ENCODE peak calls at places on chromosomes 6 and 20, in four cellular contexts. M is hepatocyte; P is GM23248; N is CD4-positive, CD25-positive, alpha-beta regulatory T cell. E is an unnamed sample.

GRCh38 chr6:30615219-30615957 is 1.7 kb downstream of the PPP1R10 start:
- DNase-seq in M (peak; percentile 75), N (peak; percentile 70), P (peak; percentile 85), E (peak; percentile 68)

GRCh38 chr6:44001318-44001868 is 125.9 kb downstream of the MRPL14 start:
- DNase-seq in N (peak; percentile 8), P (peak; percentile 49), M (peak; percentile 52), E (peak; percentile 90)

GRCh38 chr20:1377341-1377871 is 15.4 kb downstream of the FKBP1A start:
- DNase-seq in N (no peak), M (no peak), P (no peak), E (no peak)

GRCh38 chr6:145529582-145529981 is 205.7 kb downstream of the EPM2A start:
- DNase-seq in P (no peak), M (no peak), N (no peak), E (no peak)

GRCh38 chr6:79453558-79454042 is 83.6 kb downstream of the LCA5 start:
- DNase-seq in N (no peak), P (peak; percentile 84), M (no peak), E (no peak)

GRCh38 chr6:163341224-163341623 is 73.3 kb upstream of the QKI start:
- DNase-seq in P (no peak), M (no peak), N (no peak), E (no peak)

GRCh38 chr20:47701612-47702011 is 83.7 kb downstream of the SULF2 start:
- DNase-seq in P (peak; percentile 64), N (no peak), M (no peak), E (no peak)

GRCh38 chr6:69867075-69867911 is 937 bp downstream of the COL19A1 start:
- DNase-seq in M (peak; percentile 84), P (peak; percentile 66), N (peak; percentile 74), E (peak; percentile 74)

GRCh38 chr6:166058064-166058739 is 109.4 kb downstream of the TBXT start:
- DNase-seq in M (peak; percentile 63), N (no peak), P (peak; percentile 73), E (no peak)

GRCh38 chr6:37134622-37135191 is 35.2 kb upstream of the PIM1 start:
- DNase-seq in M (peak; percentile 71), P (peak; percentile 98), N (peak; percentile 53), E (no peak)

GRCh38 chr6:52207066-52207465 is 20.9 kb downstream of the IL17A start:
- DNase-seq in N (no peak), P (no peak), M (no peak), E (no peak)

GRCh38 chr6:75157336-75157735 is 48.5 kb downstream of the COL12A1 start:
- DNase-seq in N (no peak), P (no peak), M (no peak), E (no peak)

GRCh38 chr6:143060806-143061596 is at the start of gene AIG1:
- DNase-seq in P (no peak), N (peak; percentile 67), M (peak; percentile 76), E (peak; percentile 90)

GRCh38 chr20:19522080-19522801 is 235.8 kb upstream of the RIN2 start:
- DNase-seq in N (no peak), P (no peak), M (no peak), E (no peak)

GRCh38 chr6:82145926-82146452 is 101.6 kb downstream of the IBTK start:
- DNase-seq in N (no peak), P (no peak), M (no peak), E (no peak)

GRCh38 chr6:158067436-158068015 is 85.9 kb downstream of the SYNJ2 start:
- DNase-seq in P (no peak), M (no peak), N (no peak), E (no peak)

GRCh38 chr6:169935348-169935718 is 183.9 kb downstream of the ERMARD start:
- DNase-seq in M (no peak), N (no peak), P (no peak), E (peak; percentile 33)

GRCh38 chr6:144689503-144690040 is 404.4 kb downstream of the UTRN start:
- DNase-seq in P (no peak), M (no peak), N (no peak), E (no peak)

GRCh38 chr6:118746100-118746874 is 94.9 kb upstream of the CEP85L start:
- DNase-seq in N (no peak), M (no peak), P (no peak), E (no peak)

GRCh38 chr20:56708991-56709390 is 79.9 kb downstream of the TFAP2C start:
- DNase-seq in M (no peak), P (no peak), N (no peak), E (no peak)

GRCh38 chr20:58630063-58630462 is 21.0 kb upstream of the STX16 start:
- DNase-seq in N (no peak), M (no peak), P (peak; percentile 82), E (no peak)

GRCh38 chr6:159106627-159107241 is 61.9 kb upstream of the TAGAP start:
- DNase-seq in M (no peak), P (peak; percentile 58), N (peak; percentile 97), E (peak; percentile 83)

GRCh38 chr6:52900536-52900935 is 9.0 kb downstream of the GSTA3 start:
- DNase-seq in P (peak; percentile 16), N (no peak), M (no peak), E (no peak)

GRCh38 chr20:10705801-10706459 is 32.1 kb upstream of the JAG1 start:
- DNase-seq in N (no peak), P (no peak), M (no peak), E (no peak)
- H3K4me3 ChIP-seq in N (no peak overlapping the region), P (no peak overlapping the region), M (no peak overlapping the region), E (no peak overlapping the region)

GRCh38 chr20:63216041-63216848 is at the start of gene YTHDF1:
- DNase-seq in N (peak; percentile 97), M (peak; percentile 99), P (peak; percentile 98), E (peak; percentile 100)
- H3K4me3 ChIP-seq in N (peak within 1 kb of the TSS; percentile 78), M (peak within 1 kb of the TSS; percentile 91), P (peak within 1 kb of the TSS; percentile 87), E (peak within 1 kb of the TSS; percentile 80)

DNA sequence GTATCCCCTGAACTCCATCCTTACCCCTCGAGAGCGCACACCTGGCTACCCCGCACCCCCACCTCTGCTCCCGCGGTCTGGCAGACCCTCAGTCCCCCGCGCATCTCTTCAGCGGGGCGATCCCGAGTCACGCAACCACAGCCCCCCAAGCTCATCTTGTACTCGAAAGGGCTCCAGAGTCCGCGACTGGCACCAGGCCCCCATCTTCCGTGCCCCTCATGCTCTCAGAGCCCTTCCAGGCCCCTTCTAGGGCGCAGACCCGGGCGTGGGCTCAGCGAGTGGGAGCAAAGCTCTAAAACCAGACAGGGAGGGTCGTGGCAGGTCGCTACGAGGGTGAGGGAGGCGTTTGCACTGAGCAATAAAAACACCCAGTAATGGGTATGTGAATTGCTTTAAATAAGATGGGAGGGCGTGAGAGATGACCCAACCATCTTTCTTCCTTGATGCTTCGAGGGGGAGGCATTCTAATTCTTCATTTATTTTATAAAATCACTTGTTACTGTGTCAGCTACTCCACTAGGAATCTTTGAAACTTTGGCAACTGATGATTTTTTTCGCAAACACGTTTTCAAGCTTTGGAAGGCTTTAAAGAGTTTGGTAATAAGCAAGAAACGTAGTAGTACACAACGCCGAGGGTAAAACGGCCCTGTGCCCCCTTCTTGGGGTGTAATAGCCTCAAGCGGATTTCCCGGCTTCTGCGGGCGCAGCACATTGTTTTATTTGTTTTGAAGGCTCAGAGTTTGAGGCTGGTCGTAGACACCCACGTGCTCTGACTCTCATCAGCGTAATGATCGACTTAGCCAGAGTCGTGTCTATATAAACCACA is 42.6 kb upstream of the SUPT3H start:
- DNase-seq in N (peak; percentile 62), M (peak; percentile 10), P (peak; percentile 77), E (peak; percentile 54)
- H3K4me3 ChIP-seq in N (peak overlapping the region; percentile 84), M (no peak overlapping the region), P (peak overlapping the region; percentile 98), E (peak overlapping the region; percentile 29)

GRCh38 chr6:129364767-129365166 is 345.2 kb downstream of the ARHGAP18 start:
- DNase-seq in N (no peak), P (no peak), M (no peak), E (no peak)

GRCh38 chr6:129368970-129369369 is 341.0 kb downstream of the ARHGAP18 start:
- DNase-seq in P (no peak), M (no peak), N (no peak), E (no peak)

GRCh38 chr6:129368076-129368475 is 341.9 kb downstream of the ARHGAP18 start:
- DNase-seq in P (no peak), M (no peak), N (no peak), E (no peak)

GRCh38 chr6:129369737-129370136 is 340.2 kb downstream of the ARHGAP18 start:
- DNase-seq in N (no peak), M (no peak), P (peak; percentile 4), E (no peak)

GRCh38 chr6:129370268-129370916 is 339.6 kb downstream of the ARHGAP18 start:
- DNase-seq in P (peak; percentile 68), N (peak; percentile 54), M (peak; percentile 53), E (peak; percentile 5)
- H3K4me3 ChIP-seq in P (peak overlapping the region; percentile 52), N (peak overlapping the region; percentile 54), M (no peak overlapping the region), E (no peak overlapping the region)